ENCODE peak calls at places on chromosome X, in five cellular contexts. One of them, this sample, is unnamed.

GRCh38 chrX:44223150-44223549 is 120.3 kb downstream of the EFHC2 start:
- DNase-seq in lower leg skin: peak
- DNase-seq in heart right ventricle: no peak
- DNase-seq in thoracic aorta: no peak
- DNase-seq in heart left ventricle: no peak
- DNase-seq in this sample: no peak

GRCh38 chrX:75648803-75649588 is 126.2 kb upstream of the ZDHHC15 start:
- DNase-seq in heart right ventricle: no peak
- DNase-seq in lower leg skin: no peak
- DNase-seq in thoracic aorta: no peak
- DNase-seq in heart left ventricle: no peak
- DNase-seq in this sample: no peak

GRCh38 chrX:81202413-81202794 is 502 bp downstream of the SH3BGRL start:
- DNase-seq in heart right ventricle: no peak
- DNase-seq in lower leg skin: no peak
- DNase-seq in heart left ventricle: no peak
- DNase-seq in thoracic aorta: no peak
- DNase-seq in this sample: no peak

GRCh38 chrX:56788229-56788628 is 59.2 kb downstream of the NBDY start:
- DNase-seq in thoracic aorta: no peak
- DNase-seq in heart left ventricle: no peak
- DNase-seq in heart right ventricle: no peak
- DNase-seq in lower leg skin: no peak
- DNase-seq in this sample: no peak

GRCh38 chrX:74195120-74195519 is 108.9 kb upstream of the ZCCHC13 start:
- DNase-seq in lower leg skin: no peak
- DNase-seq in thoracic aorta: no peak
- DNase-seq in heart right ventricle: no peak
- DNase-seq in heart left ventricle: no peak
- DNase-seq in this sample: no peak

GRCh38 chrX:97330150-97330549 is 446.4 kb downstream of the RPA4 start:
- DNase-seq in heart left ventricle: no peak
- DNase-seq in heart right ventricle: no peak
- DNase-seq in lower leg skin: no peak
- DNase-seq in thoracic aorta: no peak
- DNase-seq in this sample: no peak

GRCh38 chrX:83759872-83760271 is 101.1 kb upstream of the CYLC1 start:
- DNase-seq in thoracic aorta: no peak
- DNase-seq in heart left ventricle: no peak
- DNase-seq in lower leg skin: no peak
- DNase-seq in heart right ventricle: no peak
- DNase-seq in this sample: no peak

GRCh38 chrX:69991685-69992084 is 58.1 kb downstream of the AWAT2 start:
- DNase-seq in thoracic aorta: no peak
- DNase-seq in lower leg skin: no peak
- DNase-seq in heart left ventricle: no peak
- DNase-seq in heart right ventricle: no peak
- DNase-seq in this sample: no peak

GRCh38 chrX:119757979-119758681 is at the start of gene SOWAHD:
- DNase-seq in heart right ventricle: peak
- DNase-seq in lower leg skin: peak
- DNase-seq in heart left ventricle: peak
- DNase-seq in thoracic aorta: no peak
- DNase-seq in this sample: no peak

GRCh38 chrX:102837843-102838242 is 99.2 kb upstream of the RAB40AL start:
- DNase-seq in heart left ventricle: no peak
- DNase-seq in thoracic aorta: no peak
- DNase-seq in lower leg skin: no peak
- DNase-seq in heart right ventricle: no peak
- DNase-seq in this sample: no peak

GRCh38 chrX:101595739-101596419 is 21.9 kb downstream of the ARMCX6 start:
- DNase-seq in heart right ventricle: no peak
- DNase-seq in thoracic aorta: no peak
- DNase-seq in heart left ventricle: peak
- DNase-seq in lower leg skin: peak
- DNase-seq in this sample: peak

GRCh38 chrX:47751670-47752069 is 85.0 kb upstream of the ZNF81 start:
- DNase-seq in lower leg skin: no peak
- DNase-seq in heart left ventricle: no peak
- DNase-seq in thoracic aorta: no peak
- DNase-seq in heart right ventricle: peak
- DNase-seq in this sample: no peak

GRCh38 chrX:54746928-54747327 is 51.1 kb downstream of the ITIH6 start:
- DNase-seq in thoracic aorta: no peak
- DNase-seq in heart right ventricle: no peak
- DNase-seq in lower leg skin: no peak
- DNase-seq in heart left ventricle: no peak
- DNase-seq in this sample: no peak

GRCh38 chrX:54745676-54746075 is 52.4 kb downstream of the ITIH6 start:
- DNase-seq in heart right ventricle: no peak
- DNase-seq in lower leg skin: no peak
- DNase-seq in heart left ventricle: no peak
- DNase-seq in thoracic aorta: no peak
- DNase-seq in this sample: no peak

GRCh38 chrX:54748626-54749025 is 49.4 kb downstream of the ITIH6 start:
- DNase-seq in thoracic aorta: no peak
- DNase-seq in heart right ventricle: no peak
- DNase-seq in lower leg skin: no peak
- DNase-seq in heart left ventricle: no peak
- DNase-seq in this sample: no peak

DNA sequence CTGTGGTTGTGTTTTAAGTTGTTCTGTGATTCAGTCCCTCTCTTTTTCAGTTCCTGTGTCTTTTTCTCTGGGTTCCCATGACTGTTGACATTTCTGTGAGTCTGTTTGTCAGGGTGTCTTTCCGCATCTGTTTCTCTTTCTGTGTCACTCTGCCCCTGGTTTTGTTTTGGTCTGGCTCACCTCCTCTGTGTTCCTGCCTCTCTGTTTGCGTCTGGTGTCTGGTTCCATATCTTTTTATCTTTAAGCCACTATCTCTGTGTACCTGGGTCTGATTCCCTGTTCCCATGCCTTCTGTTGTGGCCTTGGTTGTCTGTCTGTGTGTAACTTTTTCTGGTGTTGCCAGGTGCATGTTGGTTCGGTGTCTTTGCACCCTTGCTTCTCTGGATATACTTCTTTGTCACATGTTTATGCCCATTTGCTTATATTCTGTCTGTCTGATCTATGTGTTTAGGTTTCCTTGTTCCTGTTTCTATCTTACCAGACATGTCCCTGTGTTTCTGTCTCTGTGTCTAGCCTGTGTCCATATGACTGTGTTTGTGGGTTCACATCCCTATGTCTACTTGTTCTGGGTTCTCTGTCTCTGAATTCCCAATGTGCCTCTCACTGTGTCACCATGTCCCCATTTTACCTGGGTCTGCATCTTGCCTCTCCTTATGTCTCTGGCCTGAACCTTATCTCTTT is 50.2 kb downstream of the ITIH6 start:
- DNase-seq in heart left ventricle: no peak
- DNase-seq in heart right ventricle: no peak
- DNase-seq in thoracic aorta: no peak
- DNase-seq in lower leg skin: no peak
- DNase-seq in this sample: no peak
- H3K4me3 ChIP-seq in heart left ventricle: no peak
- H3K4me3 ChIP-seq in heart right ventricle: no peak
- H3K4me3 ChIP-seq in thoracic aorta: no peak
- H3K4me3 ChIP-seq in lower leg skin: no peak
- H3K4me3 ChIP-seq in this sample: no peak

GRCh38 chrX:25442501-25442900 is 426.7 kb upstream of the ARX start:
- DNase-seq in lower leg skin: no peak
- DNase-seq in heart left ventricle: no peak
- DNase-seq in heart right ventricle: no peak
- DNase-seq in thoracic aorta: no peak
- DNase-seq in this sample: no peak
- TF ChIP-seq CTCF in lower leg skin: no peak
- TF ChIP-seq CTCF in heart left ventricle: no peak
- TF ChIP-seq CTCF in heart right ventricle: no peak
- TF ChIP-seq CTCF in thoracic aorta: no peak
- TF ChIP-seq CTCF in this sample: no peak

GRCh38 chrX:108734426-108734825 is 1.9 kb downstream of the IRS4 start:
- DNase-seq in thoracic aorta: no peak
- DNase-seq in lower leg skin: no peak
- DNase-seq in heart left ventricle: no peak
- DNase-seq in heart right ventricle: no peak
- DNase-seq in this sample: no peak

GRCh38 chrX:108737754-108738153 is 1.4 kb upstream of the IRS4 start:
- DNase-seq in heart left ventricle: no peak
- DNase-seq in heart right ventricle: no peak
- DNase-seq in thoracic aorta: no peak
- DNase-seq in lower leg skin: no peak
- DNase-seq in this sample: no peak

GRCh38 chrX:108736509-108737479 is at the start of gene IRS4:
- DNase-seq in lower leg skin: no peak
- DNase-seq in heart right ventricle: no peak
- DNase-seq in thoracic aorta: no peak
- DNase-seq in heart left ventricle: no peak
- DNase-seq in this sample: no peak

GRCh38 chrX:108735087-108735679 is 1.2 kb downstream of the IRS4 start:
- DNase-seq in thoracic aorta: no peak
- DNase-seq in lower leg skin: no peak
- DNase-seq in heart right ventricle: no peak
- DNase-seq in heart left ventricle: no peak
- DNase-seq in this sample: no peak

DNA sequence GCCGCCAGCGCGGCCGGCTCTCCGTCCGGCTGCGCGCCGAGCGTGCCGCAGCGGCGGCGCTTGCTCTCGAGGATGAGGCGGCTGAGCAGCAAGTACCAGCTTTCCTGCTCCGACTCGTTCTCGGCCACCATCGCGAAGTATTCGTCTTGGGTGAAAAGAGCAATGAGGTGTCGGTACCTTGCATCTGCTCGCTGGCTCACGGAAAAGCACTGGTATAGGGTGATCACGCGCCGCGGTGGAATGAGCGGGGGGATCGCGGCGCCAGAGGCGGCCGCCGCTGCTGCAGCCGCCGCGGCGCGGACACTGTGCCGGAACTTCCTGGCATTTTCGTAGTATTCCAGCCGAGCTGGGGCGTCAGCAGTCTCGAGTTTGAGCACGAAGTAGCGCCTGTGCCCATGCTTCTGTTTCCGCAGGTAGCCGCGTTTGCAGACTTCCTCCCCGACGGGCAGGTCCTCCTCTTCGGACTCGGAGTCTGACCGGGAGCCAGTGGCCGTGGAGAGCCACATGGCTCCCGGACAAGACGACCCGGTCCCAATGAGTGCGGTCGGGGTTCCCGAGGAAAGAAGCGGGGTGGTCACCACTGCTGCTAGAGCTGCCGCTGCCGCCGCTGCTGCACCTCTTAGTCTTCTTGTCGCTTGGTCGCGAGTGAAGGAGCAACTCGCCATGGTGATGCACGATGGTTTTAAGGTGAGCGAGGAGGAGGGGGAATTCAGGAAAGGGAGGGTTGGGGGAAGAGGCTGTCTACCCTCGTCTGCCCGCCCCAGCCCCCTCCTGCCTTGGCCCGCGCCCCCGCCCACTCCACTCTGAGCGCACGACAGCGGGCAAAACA is 469 bp downstream of the IRS4 start:
- DNase-seq in heart right ventricle: no peak
- DNase-seq in lower leg skin: no peak
- DNase-seq in thoracic aorta: no peak
- DNase-seq in heart left ventricle: no peak
- DNase-seq in this sample: peak
- H3K4me3 ChIP-seq in heart right ventricle: peak
- H3K4me3 ChIP-seq in lower leg skin: no peak
- H3K4me3 ChIP-seq in thoracic aorta: peak
- H3K4me3 ChIP-seq in heart left ventricle: peak
- H3K4me3 ChIP-seq in this sample: peak

GRCh38 chrX:139967300-139967699 is 2.0 kb upstream of the CXorf66 start:
- DNase-seq in thoracic aorta: no peak
- DNase-seq in heart left ventricle: no peak
- DNase-seq in lower leg skin: no peak
- DNase-seq in heart right ventricle: no peak
- DNase-seq in this sample: no peak
- TF ChIP-seq CTCF in thoracic aorta: no peak
- TF ChIP-seq CTCF in heart left ventricle: no peak
- TF ChIP-seq CTCF in lower leg skin: no peak
- TF ChIP-seq CTCF in heart right ventricle: no peak
- TF ChIP-seq CTCF in this sample: no peak

DNA sequence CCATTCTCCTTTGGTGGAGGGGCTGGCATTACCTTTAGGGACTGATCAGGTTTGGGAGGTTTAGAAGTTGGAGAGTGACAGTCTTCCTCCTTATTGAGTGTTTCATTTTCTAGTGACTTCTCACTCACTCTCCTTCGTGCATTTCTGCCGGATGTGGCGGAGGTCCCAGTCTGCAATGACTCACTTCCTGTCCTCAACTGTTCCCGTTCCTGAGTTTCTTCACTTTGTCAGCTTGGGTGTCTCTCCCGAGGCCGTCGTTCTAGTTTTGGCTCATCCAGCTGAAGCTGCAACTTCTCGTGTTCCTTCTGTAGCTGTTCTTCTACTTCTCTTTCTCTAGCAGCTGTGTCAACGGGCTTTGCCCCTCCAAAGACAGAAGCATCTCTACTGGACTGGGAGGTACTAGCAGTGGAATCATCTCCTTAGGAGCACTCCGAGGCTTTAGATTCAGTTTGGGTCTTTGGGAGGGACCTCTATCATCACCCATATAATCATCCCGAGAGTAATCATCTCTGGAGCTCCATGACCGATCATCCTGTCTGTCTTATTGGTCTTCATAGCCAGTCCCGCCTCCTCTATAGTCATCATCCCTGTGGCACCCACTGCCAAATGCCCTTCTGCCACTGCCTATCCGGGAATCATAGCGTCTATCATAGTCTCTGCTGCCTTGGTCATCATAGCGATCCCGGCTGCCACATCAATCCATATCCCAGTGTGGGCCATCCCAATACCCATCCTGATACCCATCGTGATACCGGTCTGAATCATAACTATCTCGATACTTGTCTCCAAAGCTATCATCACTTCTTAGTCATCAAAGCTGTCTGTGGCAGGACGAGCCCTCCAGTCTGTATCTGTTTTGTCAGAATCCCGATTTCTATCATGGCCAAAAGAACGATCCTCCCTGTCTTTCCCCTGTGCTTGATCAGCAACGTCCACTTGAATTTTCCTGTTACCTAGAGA is 35.3 kb upstream of the VSIG4 start:
- DNase-seq in lower leg skin: peak
- DNase-seq in thoracic aorta: no peak
- DNase-seq in heart left ventricle: peak
- DNase-seq in heart right ventricle: peak
- DNase-seq in this sample: peak
- H3K4me3 ChIP-seq in lower leg skin: no peak
- H3K4me3 ChIP-seq in thoracic aorta: peak
- H3K4me3 ChIP-seq in heart left ventricle: no peak
- H3K4me3 ChIP-seq in heart right ventricle: no peak
- H3K4me3 ChIP-seq in this sample: no peak

GRCh38 chrX:87664381-87664780 is 146.8 kb downstream of the KLHL4 start:
- DNase-seq in lower leg skin: no peak
- DNase-seq in heart right ventricle: no peak
- DNase-seq in heart left ventricle: no peak
- DNase-seq in thoracic aorta: no peak
- DNase-seq in this sample: no peak
- TF ChIP-seq CTCF in lower leg skin: no peak
- TF ChIP-seq CTCF in heart right ventricle: peak
- TF ChIP-seq CTCF in heart left ventricle: peak
- TF ChIP-seq CTCF in thoracic aorta: peak
- TF ChIP-seq CTCF in this sample: peak

DNA sequence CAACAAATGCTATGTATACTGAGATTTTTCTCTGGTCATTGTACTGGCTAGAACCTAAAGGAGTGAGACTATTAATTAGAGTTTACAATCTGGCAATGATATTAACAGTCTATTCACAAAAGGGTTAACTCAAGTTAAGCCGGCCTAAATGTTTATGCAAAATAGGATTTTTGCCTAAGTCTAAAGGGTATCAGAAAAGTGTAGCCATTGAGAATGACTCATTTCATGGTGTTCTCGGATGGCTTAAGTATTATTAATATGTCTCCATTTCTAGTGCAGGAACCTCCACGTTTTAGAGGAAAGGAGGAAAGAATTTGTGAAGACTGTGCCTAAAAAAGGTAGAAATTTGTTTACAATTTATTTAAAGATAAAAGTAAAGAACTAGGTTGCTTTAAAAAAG is 29.8 kb downstream of the DYNLT3 start:
- DNase-seq in lower leg skin: no peak
- DNase-seq in thoracic aorta: no peak
- DNase-seq in heart left ventricle: no peak
- DNase-seq in heart right ventricle: no peak
- DNase-seq in this sample: no peak
- H3K4me3 ChIP-seq in lower leg skin: no peak
- H3K4me3 ChIP-seq in thoracic aorta: no peak
- H3K4me3 ChIP-seq in heart left ventricle: no peak
- H3K4me3 ChIP-seq in heart right ventricle: no peak
- H3K4me3 ChIP-seq in this sample: no peak

This sample was measured in dorsolateral prefrontal cortex.